ENCODE peak calls at places on chromosomes 4 and X, in four cellular contexts. G, J, Y and B are unnamed samples.
A peak's percentile ranks its signal among the peaks of the same experiment; 100 is the strongest.

GRCh38 chrX:106949366-106949765 is 29.2 kb downstream of the CLDN2 start:
- DNase-seq in J (no peak), Y (no peak), G (no peak), B (no peak)

GRCh38 chr4:80017125-80017854 is 55.7 kb downstream of the ANTXR2 start:
- DNase-seq in J (no peak), Y (no peak), G (no peak), B (no peak)

GRCh38 chr4:158871050-158871724 is 102.4 kb downstream of the FNIP2 start:
- DNase-seq in J (no peak), G (no peak), Y (no peak), B (no peak)

GRCh38 chr4:138222041-138222440 is 20.1 kb downstream of the SLC7A11 start:
- DNase-seq in G (no peak), Y (no peak), J (no peak), B (no peak)

GRCh38 chr4:7043521-7044414 is 596 bp downstream of the TADA2B start:
- DNase-seq in J (peak; percentile 54), Y (peak; percentile 73), G (peak; percentile 48), B (no peak)

GRCh38 chr4:57080781-57081650 is 29.2 kb downstream of the IGFBP7 start:
- DNase-seq in Y (no peak), J (no peak), G (no peak), B (no peak)

GRCh38 chr4:156830356-156830755 is 141.2 kb downstream of the PDGFC start:
- DNase-seq in Y (no peak), G (no peak), J (no peak), B (no peak)

GRCh38 chr4:95264843-95265242 is 283.9 kb downstream of the UNC5C start:
- DNase-seq in G (peak; percentile 28), J (no peak), Y (no peak), B (no peak)

GRCh38 chr4:61938250-61938846 is 738.2 kb downstream of the ADGRL3 start:
- DNase-seq in Y (no peak), G (peak; percentile 48), J (no peak), B (no peak)

GRCh38 chr4:105990933-105991332 is 95.7 kb downstream of the NPNT start:
- DNase-seq in Y (peak; percentile 71), G (no peak), J (peak; percentile 97), B (peak; percentile 60)

GRCh38 chr4:42083816-42084215 is 68.6 kb downstream of the BEND4 start:
- DNase-seq in G (no peak), Y (no peak), J (no peak), B (no peak)

GRCh38 chr4:113445286-113445685 is 316.3 kb downstream of the CAMK2D start:
- DNase-seq in G (no peak), Y (no peak), J (peak; percentile 69), B (peak; percentile 80)

GRCh38 chr4:70927502-70928139 is 25.5 kb downstream of the MOB1B start:
- DNase-seq in Y (no peak), J (no peak), G (peak; percentile 17), B (no peak)

GRCh38 chrX:40172169-40172979 is 74.6 kb upstream of the BCOR start:
- DNase-seq in Y (peak; percentile 73), G (peak; percentile 38), J (peak; percentile 44), B (no peak)

GRCh38 chr4:98260047-98260578 is 1.1 kb upstream of the RAP1GDS1 start:
- DNase-seq in J (peak; percentile 34), G (peak; percentile 67), Y (peak; percentile 71), B (no peak)

GRCh38 chr4:28427306-28428085 is 1566.9 kb downstream of the STIM2 start:
- DNase-seq in J (no peak), G (no peak), Y (no peak), B (no peak)

GRCh38 chr4:184344899-184345572 is 127.4 kb upstream of the ENPP6 start:
- DNase-seq in J (peak; percentile 84), G (no peak), Y (no peak), B (peak; percentile 40)

GRCh38 chr4:67522851-67523671 is 22.2 kb downstream of the CENPC start:
- DNase-seq in J (no peak), Y (no peak), G (no peak), B (no peak)

DNA sequence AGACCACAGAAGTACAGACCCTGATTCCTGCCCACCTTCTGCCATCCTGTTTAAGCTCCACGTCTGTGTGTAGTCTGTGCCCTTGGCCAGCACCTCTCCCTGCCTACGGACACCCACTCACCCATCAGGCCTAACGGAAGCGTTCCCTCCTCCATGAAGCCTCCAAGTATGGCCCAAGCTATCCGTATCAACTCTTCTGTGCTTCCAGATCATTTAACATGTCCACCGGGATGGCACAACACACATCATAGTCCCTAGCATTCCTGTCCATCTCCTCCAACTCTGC is 11.7 kb downstream of the WDR1 start:
- DNase-seq in G (no peak), Y (no peak), J (peak; percentile 20), B (no peak)
- H3K4me3 ChIP-seq in G (no peak overlapping the region), Y (no peak overlapping the region), J (no peak overlapping the region), B (no peak overlapping the region)

GRCh38 chr4:140153419-140153743 is 603 bp downstream of the MAML3 start:
- DNase-seq in J (no peak), G (no peak), Y (no peak), B (no peak)
- H3K4me1 ChIP-seq in J (peaks cover 16% of the 10 kb centered on the region), G (peaks cover 10% of the 10 kb centered on the region), Y (peaks cover 10% of the 10 kb centered on the region), B (peaks cover 5% of the 10 kb centered on the region)

DNA sequence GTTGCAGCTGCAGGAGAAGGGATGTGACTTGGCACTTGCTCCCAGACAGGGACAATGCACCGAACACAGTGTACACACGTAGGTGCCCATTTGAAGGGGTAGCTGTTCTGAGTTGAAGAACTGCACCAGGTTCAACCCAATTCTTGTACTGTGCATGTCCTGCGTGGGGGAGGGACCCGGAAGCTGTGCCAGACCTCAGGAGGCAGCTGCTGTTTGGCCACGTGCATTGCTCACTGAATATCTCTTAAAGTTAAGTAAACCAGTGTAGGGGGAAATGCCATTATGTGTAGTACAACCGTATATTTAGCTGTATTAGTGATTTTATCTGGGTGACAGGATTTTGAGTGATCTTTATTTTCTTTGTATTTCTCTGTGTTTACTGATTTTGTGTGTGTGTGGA is 12.0 kb upstream of the RBBP7 start:
- DNase-seq in J (peak; percentile 63), G (no peak), Y (peak; percentile 51), B (no peak)
- H3K27ac ChIP-seq in J (peak overlapping the region; percentile 81), G (no peak overlapping the region), Y (no peak overlapping the region), B (no peak overlapping the region)

GRCh38 chrX:154799554-154800348 is 5.5 kb downstream of the MPP1 start:
- DNase-seq in Y (peak; percentile 65), G (no peak), J (no peak), B (no peak)
- H3K4me3 ChIP-seq in Y (no peak overlapping the region), G (no peak overlapping the region), J (no peak overlapping the region), B (no peak overlapping the region)

GRCh38 chrX:17553961-17554482 is 179.0 kb downstream of the NHS start:
- DNase-seq in J (no peak), G (no peak), Y (no peak), B (no peak)

GRCh38 chrX:17550011-17550410 is 175.0 kb downstream of the NHS start:
- DNase-seq in G (no peak), Y (no peak), J (no peak), B (no peak)

GRCh38 chrX:17552251-17552650 is 177.3 kb downstream of the NHS start:
- DNase-seq in Y (no peak), G (no peak), J (no peak), B (no peak)

GRCh38 chrX:17549005-17549685 is 174.1 kb downstream of the NHS start:
- DNase-seq in G (no peak), Y (no peak), J (no peak), B (no peak)

GRCh38 chrX:17553451-17553850 is 178.5 kb downstream of the NHS start:
- DNase-seq in Y (no peak), J (no peak), G (peak; percentile 41), B (no peak)
- H3K4me1 ChIP-seq in Y (no peaks in the 10 kb centered on the region), J (no peaks in the 10 kb centered on the region), G (peaks cover 10% of the 10 kb centered on the region), B (no peaks in the 10 kb centered on the region)